ENCODE peak calls at places on chromosomes 7 and 10, in nine cellular contexts. H is fibroblast of the aortic adventitia, X is dorsolateral prefrontal cortex, R is right atrium auricular region, J is lower leg skin, M is psoas muscle, Q is tibial artery, P is H1, T is HFFc6. A is an unnamed sample.

GRCh38 chr10:86267286-86268195 is 99.1 kb downstream of the GRID1 start:
- DNase-seq in H (no peak), X (peak), R (no peak), J (no peak), M (no peak), Q (peak), P (no peak), T (no peak), A (no peak)

GRCh38 chr10:19815478-19816419 is 483 bp upstream of the PLXDC2 start:
- DNase-seq in H (no peak), X (peak), R (peak), J (peak), M (peak), Q (peak), P (peak), T (no peak), A (no peak)

GRCh38 chr10:11246752-11247467 is 229.2 kb downstream of the CELF2 start:
- DNase-seq in H (no peak), X (no peak), R (no peak), J (no peak), M (no peak), Q (no peak), P (no peak), T (no peak), A (no peak)

GRCh38 chr7:137508437-137509175 is 165.1 kb upstream of the PTN start:
- DNase-seq in H (peak), X (no peak), R (no peak), J (no peak), M (no peak), Q (no peak), P (no peak), T (peak), A (no peak)

GRCh38 chr10:122939133-122939532 is 14.9 kb downstream of the C10orf88 start:
- DNase-seq in H (no peak), X (no peak), R (no peak), J (no peak), M (no peak), Q (no peak), P (no peak), T (no peak), A (no peak)

GRCh38 chr10:108817572-108817971 is 1105.7 kb downstream of the XPNPEP1 start:
- DNase-seq in H (peak), X (no peak), R (no peak), J (no peak), M (no peak), Q (no peak), P (no peak), T (no peak), A (no peak)

GRCh38 chr10:48475943-48476278 is 129.0 kb downstream of the ARHGAP22 start:
- DNase-seq in H (no peak), X (no peak), R (peak), J (no peak), M (no peak), Q (no peak), P (no peak), T (no peak), A (no peak)

GRCh38 chr10:33136781-33137180 is 178.8 kb upstream of the ITGB1 start:
- DNase-seq in H (no peak), X (no peak), R (no peak), J (no peak), M (no peak), Q (no peak), P (no peak), T (peak), A (peak)

GRCh38 chr10:73892314-73893080 is 18.1 kb upstream of the CAMK2G start:
- DNase-seq in H (peak), X (no peak), R (no peak), J (no peak), M (no peak), Q (no peak), P (no peak), T (peak), A (no peak)

GRCh38 chr10:75272896-75273295 is 37.1 kb upstream of the COMTD1 start:
- DNase-seq in H (no peak), X (no peak), R (no peak), J (no peak), M (no peak), Q (no peak), P (no peak), T (no peak), A (peak)

GRCh38 chr10:16929067-16929466 is 111.8 kb upstream of the RSU1 start:
- DNase-seq in H (no peak), X (no peak), R (no peak), J (no peak), M (no peak), Q (no peak), P (no peak), T (no peak), A (no peak)

GRCh38 chr7:20219446-20220292 is 2.5 kb upstream of the MACC1 start:
- DNase-seq in H (peak), X (peak), R (peak), J (peak), M (peak), Q (peak), P (no peak), T (no peak), A (peak)

GRCh38 chr7:20218261-20218660 is 1.1 kb upstream of the MACC1 start:
- DNase-seq in H (no peak), X (no peak), R (no peak), J (no peak), M (no peak), Q (no peak), P (no peak), T (no peak), A (no peak)

GRCh38 chr7:20219062-20219445 is 1.9 kb upstream of the MACC1 start:
- DNase-seq in H (no peak), X (no peak), R (no peak), J (no peak), M (no peak), Q (no peak), P (no peak), T (no peak), A (no peak)

GRCh38 chr7:20216637-20217036 is 547 bp downstream of the MACC1 start:
- DNase-seq in H (no peak), X (no peak), R (no peak), J (no peak), M (no peak), Q (no peak), P (no peak), T (no peak), A (no peak)

DNA sequence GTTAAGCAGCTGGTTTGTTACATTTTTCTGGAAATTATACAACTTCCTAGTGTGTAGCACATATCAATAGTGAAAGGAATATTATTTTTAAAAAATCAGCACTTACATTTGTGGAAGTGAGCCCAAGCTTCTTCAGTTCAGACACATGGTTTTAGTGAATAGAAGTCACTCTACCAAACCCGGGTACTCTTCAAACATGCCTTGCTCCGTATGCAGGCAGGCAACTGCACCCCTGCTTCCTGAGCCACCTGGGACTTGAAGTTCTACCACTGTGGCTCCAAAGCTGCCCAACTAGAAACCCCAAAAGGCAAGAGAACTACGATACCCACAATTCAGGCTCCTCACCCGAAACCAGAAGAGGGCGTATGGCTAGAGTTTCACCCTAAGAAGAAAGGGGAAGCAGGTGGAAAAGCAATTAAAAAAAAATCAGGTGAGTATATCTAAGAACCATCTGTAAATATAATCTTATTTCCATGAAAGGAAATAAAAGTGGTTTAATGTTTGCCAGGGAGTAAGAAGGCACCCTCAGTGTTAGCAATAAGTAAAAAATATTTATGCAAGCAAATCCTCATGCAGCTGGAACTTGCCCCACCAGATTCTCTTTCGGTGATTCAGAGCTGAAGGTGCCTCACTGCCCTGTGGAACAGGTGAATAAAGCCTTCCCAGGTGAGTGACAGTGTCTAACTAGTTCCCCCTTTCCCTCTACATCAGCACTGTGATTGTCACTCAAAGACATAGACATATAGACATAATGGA is at the start of gene MACC1:
- DNase-seq in H (no peak), X (no peak), R (no peak), J (peak), M (peak), Q (no peak), P (peak), T (no peak), A (peak)
- TF ChIP-seq CTCF in H (no peak), X (no peak), R (peak), J (no peak), M (no peak), Q (no peak), P (peak), T (no peak), A (peak)

GRCh38 chr7:100173806-100174495 is 3.2 kb downstream of the GPC2 start:
- DNase-seq in H (no peak), X (no peak), R (no peak), J (no peak), M (no peak), Q (no peak), P (no peak), T (no peak), A (no peak)
- TF ChIP-seq CTCF in H (no peak), X (no peak), R (no peak), J (no peak), M (no peak), Q (no peak), P (no peak), T (no peak), A (no peak)

GRCh38 chr7:97819161-97819560 is 53.0 kb downstream of the ASNS start:
- DNase-seq in H (no peak), X (no peak), R (no peak), J (no peak), M (no peak), Q (no peak), P (no peak), T (no peak), A (no peak)
- TF ChIP-seq CTCF in H (no peak), X (no peak), R (no peak), J (no peak), M (no peak), Q (no peak), P (peak), T (no peak), A (no peak)

DNA sequence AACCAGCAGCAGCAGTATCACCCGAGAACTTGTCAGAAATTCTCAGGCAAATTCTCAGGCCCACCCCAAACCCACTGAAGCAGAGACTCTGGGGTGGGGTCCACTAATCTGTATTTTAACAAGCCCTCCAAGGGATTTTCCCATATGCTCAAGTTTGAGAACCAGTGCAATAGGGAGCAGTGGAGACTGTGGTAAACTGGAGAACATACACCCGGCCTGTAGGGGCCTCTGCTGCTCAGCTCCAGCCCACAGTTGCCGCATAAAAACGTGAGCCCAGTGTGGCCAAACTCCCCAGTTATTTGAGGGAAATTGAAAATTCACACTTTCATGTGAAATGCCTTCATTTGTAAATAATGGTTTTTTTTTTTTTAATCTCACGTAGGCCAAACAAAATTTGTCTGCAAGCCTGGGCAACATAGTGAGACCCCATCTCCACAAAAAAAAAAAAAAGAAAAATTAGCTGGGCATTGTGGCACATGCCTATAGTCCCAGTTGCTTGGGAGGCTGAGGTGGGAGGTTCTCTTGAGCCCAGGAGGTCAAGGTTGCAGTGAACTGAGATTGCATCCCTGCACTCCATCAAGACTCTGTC is 97.6 kb upstream of the ZMIZ1 start:
- DNase-seq in H (no peak), X (no peak), R (no peak), J (no peak), M (no peak), Q (no peak), P (no peak), T (no peak), A (no peak)
- TF ChIP-seq CTCF in H (no peak), X (no peak), R (no peak), J (no peak), M (no peak), Q (no peak), P (peak), T (no peak), A (no peak)

GRCh38 chr7:21426958-21427860 is 674 bp upstream of the SP4 start:
- DNase-seq in H (peak), X (peak), R (peak), J (peak), M (peak), Q (peak), P (peak), T (peak), A (peak)
- TF ChIP-seq CTCF in H (no peak), X (peak), R (no peak), J (no peak), M (peak), Q (peak), P (peak), T (peak), A (no peak)

GRCh38 chr10:14889318-14889717 is 10.7 kb downstream of the SUV39H2 start:
- DNase-seq in H (peak), X (no peak), R (no peak), J (no peak), M (no peak), Q (no peak), P (no peak), T (no peak), A (no peak)
- TF ChIP-seq CTCF in H (peak), X (no peak), R (no peak), J (no peak), M (no peak), Q (no peak), P (peak), T (peak), A (peak)

DNA sequence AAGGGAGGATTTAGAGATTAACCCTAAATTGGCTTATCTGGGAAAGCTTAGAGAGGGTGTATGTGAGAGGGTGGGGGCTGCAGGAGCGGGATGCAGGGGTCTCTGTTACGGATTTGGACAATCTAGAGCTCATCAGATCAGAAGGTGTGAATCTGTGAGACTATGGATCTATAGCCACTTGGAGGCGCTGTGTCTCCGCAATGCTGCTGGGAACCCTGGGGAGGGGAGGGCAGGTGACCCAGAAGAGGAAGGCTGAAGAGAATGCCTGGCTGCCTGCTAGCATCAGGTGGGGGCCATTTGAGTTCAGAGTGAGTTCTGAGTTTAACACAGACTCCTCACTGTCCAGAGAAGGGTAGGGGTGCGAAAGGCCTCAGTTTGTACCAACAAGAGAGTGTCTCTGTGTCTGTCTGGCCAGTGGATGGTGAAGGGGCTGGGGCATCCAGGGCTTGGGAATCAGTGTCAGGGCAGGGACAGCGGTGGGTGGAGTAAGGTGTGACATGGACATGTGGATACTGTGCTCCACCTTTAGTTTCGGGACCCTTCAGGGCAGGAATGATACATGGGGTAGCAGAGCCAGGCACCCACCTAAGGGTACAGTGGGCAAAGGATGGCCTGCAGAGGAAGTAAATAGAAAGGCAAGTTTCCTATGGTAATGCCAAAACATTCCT is 187.3 kb upstream of the PRSS58 start:
- DNase-seq in H (no peak), X (no peak), R (no peak), J (no peak), M (no peak), Q (no peak), P (no peak), T (no peak), A (peak)
- TF ChIP-seq CTCF in H (no peak), X (no peak), R (no peak), J (no peak), M (peak), Q (no peak), P (peak), T (peak), A (no peak)

GRCh38 chr7:99601656-99602310 is 3.7 kb downstream of the TMEM225B start:
- DNase-seq in H (no peak), X (no peak), R (no peak), J (peak), M (no peak), Q (no peak), P (peak), T (no peak), A (no peak)
- TF ChIP-seq CTCF in H (no peak), X (no peak), R (no peak), J (no peak), M (no peak), Q (no peak), P (peak), T (peak), A (no peak)

GRCh38 chr10:83801983-83802382 is 337.3 kb upstream of the GHITM start:
- DNase-seq in H (no peak), X (no peak), R (no peak), J (no peak), M (no peak), Q (no peak), P (no peak), T (no peak), A (no peak)
- TF ChIP-seq CTCF in H (no peak), X (no peak), R (no peak), J (no peak), M (no peak), Q (no peak), P (peak), T (no peak), A (no peak)

A was measured in Calu3.